ENCODE peak calls at places on chromosomes 3 and 15, in four cellular contexts. One of them, this sample, is unnamed.

GRCh38 chr3:45024601-45025262 is 1.4 kb upstream of the CLEC3B start:
- DNase-seq in stomach: no peak
- DNase-seq in cardiac fibroblast: no peak
- DNase-seq in IMR-90: no peak
- DNase-seq in this sample: no peak

GRCh38 chr3:2097641-2098191 is 950 bp upstream of the CNTN4 start:
- DNase-seq in cardiac fibroblast: no peak
- DNase-seq in IMR-90: no peak
- DNase-seq in stomach: no peak
- DNase-seq in this sample: peak; percentile 8

GRCh38 chr15:42608110-42608531 is 32.7 kb downstream of the STARD9 start:
- DNase-seq in cardiac fibroblast: peak; percentile 63
- DNase-seq in stomach: no peak
- DNase-seq in IMR-90: no peak
- DNase-seq in this sample: no peak

GRCh38 chr15:63236272-63236671 is 41.1 kb upstream of the APH1B start:
- DNase-seq in cardiac fibroblast: peak; percentile 63
- DNase-seq in stomach: no peak
- DNase-seq in IMR-90: peak; percentile 92
- DNase-seq in this sample: peak; percentile 89

GRCh38 chr3:173870976-173871375 is 473.4 kb downstream of the NLGN1 start:
- DNase-seq in IMR-90: no peak
- DNase-seq in stomach: no peak
- DNase-seq in cardiac fibroblast: no peak
- DNase-seq in this sample: no peak

GRCh38 chr15:81303241-81304225 is 20.4 kb downstream of the STARD5 start:
- DNase-seq in stomach: no peak
- DNase-seq in cardiac fibroblast: no peak
- DNase-seq in IMR-90: peak; percentile 18
- DNase-seq in this sample: no peak

GRCh38 chr15:37298271-37298670 is 197.9 kb upstream of the MEIS2 start:
- DNase-seq in IMR-90: no peak
- DNase-seq in cardiac fibroblast: no peak
- DNase-seq in stomach: no peak
- DNase-seq in this sample: no peak

GRCh38 chr3:12294885-12295580 is 6.2 kb downstream of the PPARG start:
- DNase-seq in IMR-90: peak; percentile 93
- DNase-seq in cardiac fibroblast: peak; percentile 60
- DNase-seq in stomach: no peak
- DNase-seq in this sample: peak; percentile 93

GRCh38 chr15:85482896-85483295 is 102.5 kb downstream of the AKAP13 start:
- DNase-seq in cardiac fibroblast: peak; percentile 56
- DNase-seq in stomach: no peak
- DNase-seq in IMR-90: peak; percentile 92
- DNase-seq in this sample: peak; percentile 90

GRCh38 chr15:76368135-76368588 is 31.6 kb downstream of the ISL2 start:
- DNase-seq in IMR-90: no peak
- DNase-seq in stomach: no peak
- DNase-seq in cardiac fibroblast: peak; percentile 45
- DNase-seq in this sample: no peak

GRCh38 chr15:82021992-82022391 is 23.8 kb downstream of the MEX3B start:
- DNase-seq in cardiac fibroblast: peak; percentile 51
- DNase-seq in IMR-90: peak; percentile 60
- DNase-seq in stomach: no peak
- DNase-seq in this sample: peak; percentile 17

GRCh38 chr15:77773003-77773402 is 140.3 kb upstream of the LINGO1 start:
- DNase-seq in IMR-90: no peak
- DNase-seq in cardiac fibroblast: no peak
- DNase-seq in stomach: no peak
- DNase-seq in this sample: no peak

GRCh38 chr15:31300208-31300661 is 26.4 kb upstream of the KLF13 start:
- DNase-seq in stomach: no peak
- DNase-seq in IMR-90: no peak
- DNase-seq in cardiac fibroblast: no peak
- DNase-seq in this sample: no peak

GRCh38 chr15:48645558-48646330 is at the start of gene FBN1:
- DNase-seq in cardiac fibroblast: peak; percentile 95
- DNase-seq in IMR-90: peak; percentile 90
- DNase-seq in stomach: peak; percentile 31
- DNase-seq in this sample: peak; percentile 90

GRCh38 chr3:189094539-189094938 is 77.2 kb upstream of the TPRG1 start:
- DNase-seq in IMR-90: no peak
- DNase-seq in stomach: no peak
- DNase-seq in cardiac fibroblast: no peak
- DNase-seq in this sample: no peak

GRCh38 chr15:93861956-93862741 is 369.2 kb upstream of the MCTP2 start:
- DNase-seq in stomach: no peak
- DNase-seq in IMR-90: no peak
- DNase-seq in cardiac fibroblast: no peak
- DNase-seq in this sample: no peak

GRCh38 chr3:32947466-32948238 is 3.8 kb upstream of the CCR4 start:
- DNase-seq in cardiac fibroblast: peak; percentile 88
- DNase-seq in IMR-90: peak; percentile 75
- DNase-seq in stomach: peak; percentile 96
- DNase-seq in this sample: peak; percentile 81

GRCh38 chr3:108603689-108604088 is 14.2 kb downstream of the DZIP3 start:
- DNase-seq in cardiac fibroblast: peak; percentile 23
- DNase-seq in stomach: no peak
- DNase-seq in IMR-90: peak; percentile 23
- DNase-seq in this sample: peak; percentile 21

GRCh38 chr3:64218746-64219145 is 6.5 kb downstream of the PRICKLE2 start:
- DNase-seq in IMR-90: no peak
- DNase-seq in stomach: no peak
- DNase-seq in cardiac fibroblast: no peak
- DNase-seq in this sample: no peak

GRCh38 chr3:72976182-72976825 is 20.3 kb upstream of the PPP4R2 start:
- DNase-seq in stomach: no peak
- DNase-seq in IMR-90: peak; percentile 48
- DNase-seq in cardiac fibroblast: peak; percentile 44
- DNase-seq in this sample: peak; percentile 66

GRCh38 chr15:43901485-43901884 is 74.7 kb downstream of the WDR76 start:
- DNase-seq in cardiac fibroblast: no peak
- DNase-seq in IMR-90: no peak
- DNase-seq in stomach: no peak
- DNase-seq in this sample: no peak

GRCh38 chr3:124629492-124629891 is 100.8 kb upstream of the UMPS start:
- DNase-seq in stomach: no peak
- DNase-seq in IMR-90: no peak
- DNase-seq in cardiac fibroblast: no peak
- DNase-seq in this sample: no peak

GRCh38 chr3:80733522-80734176 is 965.9 kb upstream of the ROBO1 start:
- DNase-seq in cardiac fibroblast: peak; percentile 92
- DNase-seq in stomach: peak; percentile 57
- DNase-seq in IMR-90: peak; percentile 46
- DNase-seq in this sample: peak; percentile 58

GRCh38 chr15:91975241-91975978 is 121.9 kb downstream of the SLCO3A1 start:
- DNase-seq in IMR-90: no peak
- DNase-seq in cardiac fibroblast: no peak
- DNase-seq in stomach: no peak
- DNase-seq in this sample: no peak

GRCh38 chr3:119628816-119629445 is 31.2 kb downstream of the PLA1A start:
- DNase-seq in stomach: no peak
- DNase-seq in IMR-90: no peak
- DNase-seq in cardiac fibroblast: peak; percentile 36
- DNase-seq in this sample: peak; percentile 13

GRCh38 chr15:66180706-66181105 is 72.8 kb downstream of the MEGF11 start:
- DNase-seq in IMR-90: no peak
- DNase-seq in cardiac fibroblast: no peak
- DNase-seq in stomach: no peak
- DNase-seq in this sample: no peak

DNA sequence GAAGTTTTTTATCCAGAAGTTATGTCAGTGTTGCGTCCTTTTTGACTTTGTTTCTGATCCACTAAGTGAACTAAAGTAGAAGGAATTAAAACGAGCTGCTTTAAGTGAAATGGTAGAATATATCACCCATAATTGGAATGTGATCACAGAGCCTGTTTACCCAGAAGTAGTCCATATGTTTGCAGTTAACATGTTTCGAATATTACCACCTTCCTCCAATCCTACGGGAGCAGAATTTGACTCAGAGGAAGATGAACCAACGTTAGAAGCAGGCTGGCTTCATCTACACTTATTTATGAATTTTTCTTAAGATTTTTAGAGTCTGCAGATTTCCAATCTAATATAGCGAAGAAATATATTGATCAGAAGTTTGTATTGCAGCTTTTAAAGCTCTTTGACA is 57.6 kb downstream of the DNAH1 start:
- DNase-seq in stomach: no peak
- DNase-seq in cardiac fibroblast: no peak
- DNase-seq in IMR-90: peak; percentile 1
- DNase-seq in this sample: peak; percentile 39
- H3K4me3 ChIP-seq in stomach: no peak overlapping the region
- H3K4me3 ChIP-seq in cardiac fibroblast: no peak overlapping the region
- H3K4me3 ChIP-seq in IMR-90: no peak overlapping the region
- H3K4me3 ChIP-seq in this sample: no peak overlapping the region

GRCh38 chr15:40932146-40932545 is 3.0 kb downstream of the DLL4 start:
- DNase-seq in stomach: no peak
- DNase-seq in IMR-90: no peak
- DNase-seq in cardiac fibroblast: no peak
- DNase-seq in this sample: no peak

GRCh38 chr15:40929730-40930429 is 740 bp downstream of the DLL4 start:
- DNase-seq in cardiac fibroblast: peak; percentile 65
- DNase-seq in IMR-90: peak; percentile 64
- DNase-seq in stomach: peak; percentile 63
- DNase-seq in this sample: peak; percentile 40

GRCh38 chr15:40930430-40931299 is 1.5 kb downstream of the DLL4 start:
- DNase-seq in IMR-90: peak; percentile 51
- DNase-seq in cardiac fibroblast: peak; percentile 42
- DNase-seq in stomach: no peak
- DNase-seq in this sample: no peak

GRCh38 chr15:40932625-40933519 is 3.7 kb downstream of the DLL4 start:
- DNase-seq in IMR-90: no peak
- DNase-seq in stomach: no peak
- DNase-seq in cardiac fibroblast: no peak
- DNase-seq in this sample: no peak

DNA sequence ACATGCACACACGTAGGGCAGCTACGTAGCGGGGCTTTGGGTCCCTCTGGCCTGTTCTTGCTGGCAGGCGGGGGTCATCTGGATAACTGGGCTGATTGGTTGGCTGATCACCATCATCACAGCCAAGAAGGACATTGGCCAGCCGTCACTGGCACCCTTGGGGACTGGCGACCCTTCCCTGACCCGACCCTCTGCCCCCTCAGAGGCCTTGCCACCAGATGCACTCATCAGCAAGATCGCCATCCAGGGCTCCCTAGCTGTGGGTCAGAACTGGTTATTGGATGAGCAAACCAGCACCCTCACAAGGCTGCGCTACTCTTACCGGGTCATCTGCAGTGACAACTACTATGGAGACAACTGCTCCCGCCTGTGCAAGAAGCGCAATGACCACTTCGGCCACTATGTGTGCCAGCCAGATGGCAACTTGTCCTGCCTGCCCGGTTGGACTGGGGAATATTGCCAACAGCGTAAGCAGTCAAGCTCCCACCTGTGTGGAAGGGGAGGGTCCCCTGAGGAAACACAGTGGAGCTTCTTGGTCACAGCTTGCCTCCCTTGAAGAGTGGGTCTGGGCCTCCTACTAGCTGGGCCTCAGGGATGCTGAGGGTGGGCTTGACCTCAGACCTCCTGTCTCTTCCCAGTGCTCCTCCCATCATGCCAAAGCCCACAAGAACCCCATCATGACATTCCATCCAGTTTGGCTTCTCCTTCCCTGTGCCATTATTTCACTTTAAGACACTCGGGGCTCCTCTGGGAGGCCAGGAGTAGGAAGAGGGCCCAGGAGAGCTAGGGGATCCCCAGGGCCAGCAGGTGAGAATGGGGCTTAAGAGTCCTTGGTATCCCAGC is 2.4 kb downstream of the DLL4 start:
- DNase-seq in cardiac fibroblast: no peak
- DNase-seq in IMR-90: no peak
- DNase-seq in stomach: no peak
- DNase-seq in this sample: no peak
- H3K4me3 ChIP-seq in cardiac fibroblast: no peak overlapping the region
- H3K4me3 ChIP-seq in IMR-90: peak overlapping the region; percentile 85
- H3K4me3 ChIP-seq in stomach: peak overlapping the region; percentile 49
- H3K4me3 ChIP-seq in this sample: no peak overlapping the region

GRCh38 chr3:8768364-8769087 is 887 bp downstream of the OXTR start:
- DNase-seq in IMR-90: no peak
- DNase-seq in cardiac fibroblast: no peak
- DNase-seq in stomach: no peak
- DNase-seq in this sample: no peak
- H3K4me3 ChIP-seq in IMR-90: peak overlapping the region; percentile 82
- H3K4me3 ChIP-seq in cardiac fibroblast: peak overlapping the region; percentile 62
- H3K4me3 ChIP-seq in stomach: peak overlapping the region; percentile 25
- H3K4me3 ChIP-seq in this sample: peak overlapping the region; percentile 42

GRCh38 chr15:51110171-51110570 is 15.5 kb upstream of the TNFAIP8L3 start:
- DNase-seq in stomach: no peak
- DNase-seq in cardiac fibroblast: no peak
- DNase-seq in IMR-90: no peak
- DNase-seq in this sample: no peak
- H3K4me3 ChIP-seq in stomach: no peak overlapping the region
- H3K4me3 ChIP-seq in cardiac fibroblast: no peak overlapping the region
- H3K4me3 ChIP-seq in IMR-90: no peak overlapping the region
- H3K4me3 ChIP-seq in this sample: no peak overlapping the region

DNA sequence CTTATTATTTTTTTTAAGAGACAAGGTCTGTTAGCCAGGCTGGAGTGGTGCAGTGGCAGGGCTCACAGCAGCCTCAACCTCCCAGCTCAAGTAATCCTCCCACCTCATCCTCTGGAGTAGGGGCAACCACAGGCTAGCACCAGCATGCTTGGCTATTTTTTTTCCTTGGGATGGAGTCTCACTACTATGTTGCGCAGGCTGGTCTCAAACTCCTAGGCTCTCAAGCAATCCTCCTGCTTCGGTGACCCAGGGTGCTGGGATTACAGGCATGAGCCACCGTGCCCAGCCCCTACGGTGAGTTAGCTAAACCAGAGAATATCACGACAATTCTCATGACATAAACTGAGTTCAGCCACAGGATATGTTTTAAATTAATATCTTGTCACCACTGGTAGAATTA is 2.0 kb downstream of the DCUN1D1 start:
- DNase-seq in stomach: no peak
- DNase-seq in cardiac fibroblast: no peak
- DNase-seq in IMR-90: no peak
- DNase-seq in this sample: no peak
- H3K4me3 ChIP-seq in stomach: no peak overlapping the region
- H3K4me3 ChIP-seq in cardiac fibroblast: peak overlapping the region; percentile 12
- H3K4me3 ChIP-seq in IMR-90: no peak overlapping the region
- H3K4me3 ChIP-seq in this sample: no peak overlapping the region

DNA sequence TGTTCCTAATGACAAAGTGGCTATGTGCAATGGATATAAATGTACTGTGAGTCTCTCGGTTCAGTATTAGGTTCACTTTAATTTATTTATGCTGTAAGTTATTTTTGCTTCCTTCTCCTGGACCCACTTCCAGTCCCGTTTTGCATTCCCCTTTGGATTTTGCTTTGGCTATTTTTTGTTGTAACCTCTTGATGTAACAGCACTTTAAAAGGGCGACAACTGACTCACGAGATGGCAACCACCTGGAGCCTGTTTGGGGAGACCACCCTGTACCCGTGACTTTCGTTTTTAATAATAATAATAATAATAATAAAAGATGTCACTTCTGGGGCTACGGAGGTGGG is 5.6 kb downstream of the RNU6-1 start:
- DNase-seq in stomach: no peak
- DNase-seq in IMR-90: no peak
- DNase-seq in cardiac fibroblast: no peak
- DNase-seq in this sample: no peak
- H3K4me3 ChIP-seq in stomach: peak overlapping the region; percentile 31
- H3K4me3 ChIP-seq in IMR-90: no peak overlapping the region
- H3K4me3 ChIP-seq in cardiac fibroblast: no peak overlapping the region
- H3K4me3 ChIP-seq in this sample: no peak overlapping the region